ENCODE peak calls at places on chromosome 6, in five cellular contexts. J, B, Z, P and U are unnamed samples.
A peak's percentile ranks its signal among the peaks of the same experiment; 100 is the strongest.

GRCh38 chr6:164442572-164442971 is 866.8 kb downstream of the C6orf118 start:
- DNase-seq in Z (no peak), B (no peak), P (no peak), J (no peak), U (no peak)

GRCh38 chr6:77666340-77666739 is 13.5 kb downstream of the MEI4 start:
- DNase-seq in Z (no peak), B (no peak), J (no peak), P (no peak), U (no peak)

GRCh38 chr6:26125015-26125690 is 37.9 kb downstream of the HFE start:
- DNase-seq in B (no peak), J (no peak), Z (no peak), P (peak; percentile 10), U (no peak)

GRCh38 chr6:455835-456234 is 64.3 kb downstream of the IRF4 start:
- DNase-seq in J (no peak), Z (no peak), B (no peak), P (no peak), U (no peak)

GRCh38 chr6:35786810-35787209 is 6.0 kb downstream of the CLPSL1 start:
- DNase-seq in P (no peak), J (no peak), Z (no peak), B (no peak), U (no peak)

GRCh38 chr6:61909541-61909940 is 376.5 kb downstream of the KHDRBS2 start:
- DNase-seq in J (no peak), B (no peak), Z (no peak), P (no peak), U (no peak)

GRCh38 chr6:33197431-33198048 is 2.9 kb downstream of the RXRB start:
- DNase-seq in J (no peak), P (peak; percentile 21), B (peak; percentile 85), Z (no peak), U (no peak)

GRCh38 chr6:70131528-70131927 is 171.4 kb downstream of the COL9A1 start:
- DNase-seq in B (no peak), P (no peak), J (no peak), Z (no peak), U (no peak)

GRCh38 chr6:56699066-56699654 is 56.5 kb upstream of the DST start:
- DNase-seq in P (no peak), B (no peak), Z (no peak), J (no peak), U (no peak)

GRCh38 chr6:140344149-140344913 is 969.9 kb upstream of the CITED2 start:
- DNase-seq in J (no peak), Z (peak; percentile 35), P (no peak), B (no peak), U (no peak)

GRCh38 chr6:18099501-18099900 is 23.0 kb downstream of the NHLRC1 start:
- DNase-seq in B (no peak), J (no peak), P (no peak), Z (no peak), U (no peak)

GRCh38 chr6:69729870-69730449 is 66.8 kb downstream of the LMBRD1 start:
- DNase-seq in J (no peak), Z (no peak), B (no peak), P (no peak), U (no peak)

GRCh38 chr6:37011656-37012378 is 6.4 kb downstream of the FGD2 start:
- DNase-seq in P (no peak), B (no peak), Z (no peak), J (no peak), U (peak; percentile 67)

GRCh38 chr6:90222724-90223198 is 73.9 kb downstream of the BACH2 start:
- DNase-seq in J (peak; percentile 38), Z (no peak), P (peak; percentile 54), B (peak; percentile 87), U (no peak)

GRCh38 chr6:17431581-17431980 is 38.2 kb downstream of the CAP2 start:
- DNase-seq in Z (no peak), B (no peak), P (no peak), J (no peak), U (no peak)

GRCh38 chr6:26183581-26184408 is 96.6 kb downstream of the HFE start:
- DNase-seq in B (peak; percentile 90), Z (peak; percentile 92), J (no peak), P (peak; percentile 58), U (peak; percentile 71)

GRCh38 chr6:1313364-1313754 is 1.5 kb downstream of the FOXQ1 start:
- DNase-seq in J (no peak), Z (no peak), P (no peak), B (no peak), U (no peak)

GRCh38 chr6:151679081-151679480 is 128.4 kb upstream of the ESR1 start:
- DNase-seq in B (no peak), J (no peak), P (peak; percentile 37), Z (peak; percentile 75), U (no peak)

GRCh38 chr6:168171673-168172352 is 92.8 kb upstream of the FRMD1 start:
- DNase-seq in P (no peak), J (no peak), B (no peak), Z (no peak), U (no peak)

GRCh38 chr6:121838842-121839241 is 403.4 kb downstream of the GJA1 start:
- DNase-seq in J (no peak), P (no peak), Z (no peak), B (no peak), U (no peak)

GRCh38 chr6:62652692-62653328 is 366.8 kb upstream of the KHDRBS2 start:
- DNase-seq in P (no peak), J (no peak), Z (no peak), B (no peak), U (no peak)